ENCODE peak calls at places on chromosomes 1 and 21, in six cellular contexts. One of them, this sample, is unnamed.

GRCh38 chr1:175317795-175318194 is 125.2 kb upstream of the KIAA0040 start:
- DNase-seq in activated CD4-positive, alpha-beta T cell treated with anti-CD3 and anti-CD28 coated beads, Interleukin-2, amount 50 U/mL, for 1 hour: no peak
- DNase-seq in left lobe of liver: no peak
- DNase-seq in Daoy: no peak
- DNase-seq in CD8-positive, alpha-beta memory T cell: no peak
- DNase-seq in HFF-Myc: no peak
- DNase-seq in this sample: no peak

GRCh38 chr1:210448293-210448892 is 119.7 kb downstream of the HHAT start:
- DNase-seq in activated CD4-positive, alpha-beta T cell treated with anti-CD3 and anti-CD28 coated beads, Interleukin-2, amount 50 U/mL, for 1 hour: no peak
- DNase-seq in left lobe of liver: no peak
- DNase-seq in Daoy: peak; percentile 52
- DNase-seq in CD8-positive, alpha-beta memory T cell: no peak
- DNase-seq in HFF-Myc: peak; percentile 37
- DNase-seq in this sample: peak; percentile 28

GRCh38 chr1:218616681-218617080 is 271.5 kb downstream of the TGFB2 start:
- DNase-seq in activated CD4-positive, alpha-beta T cell treated with anti-CD3 and anti-CD28 coated beads, Interleukin-2, amount 50 U/mL, for 1 hour: no peak
- DNase-seq in left lobe of liver: no peak
- DNase-seq in Daoy: peak; percentile 12
- DNase-seq in CD8-positive, alpha-beta memory T cell: no peak
- DNase-seq in HFF-Myc: no peak
- DNase-seq in this sample: no peak

GRCh38 chr1:43243299-43243698 is 26.5 kb upstream of the TMEM125 start:
- DNase-seq in activated CD4-positive, alpha-beta T cell treated with anti-CD3 and anti-CD28 coated beads, Interleukin-2, amount 50 U/mL, for 1 hour: no peak
- DNase-seq in left lobe of liver: no peak
- DNase-seq in Daoy: no peak
- DNase-seq in CD8-positive, alpha-beta memory T cell: no peak
- DNase-seq in HFF-Myc: no peak
- DNase-seq in this sample: no peak

GRCh38 chr1:2202843-2203601 is 8.4 kb upstream of the FAAP20 start:
- DNase-seq in activated CD4-positive, alpha-beta T cell treated with anti-CD3 and anti-CD28 coated beads, Interleukin-2, amount 50 U/mL, for 1 hour: no peak
- DNase-seq in left lobe of liver: no peak
- DNase-seq in Daoy: no peak
- DNase-seq in CD8-positive, alpha-beta memory T cell: no peak
- DNase-seq in HFF-Myc: no peak
- DNase-seq in this sample: no peak

GRCh38 chr1:217968085-217968484 is 317.0 kb upstream of the RRP15 start:
- DNase-seq in activated CD4-positive, alpha-beta T cell treated with anti-CD3 and anti-CD28 coated beads, Interleukin-2, amount 50 U/mL, for 1 hour: no peak
- DNase-seq in left lobe of liver: no peak
- DNase-seq in Daoy: no peak
- DNase-seq in CD8-positive, alpha-beta memory T cell: no peak
- DNase-seq in HFF-Myc: no peak
- DNase-seq in this sample: no peak

GRCh38 chr1:15732686-15733081 is 3.4 kb upstream of the SLC25A34 start:
- DNase-seq in activated CD4-positive, alpha-beta T cell treated with anti-CD3 and anti-CD28 coated beads, Interleukin-2, amount 50 U/mL, for 1 hour: no peak
- DNase-seq in left lobe of liver: no peak
- DNase-seq in Daoy: no peak
- DNase-seq in CD8-positive, alpha-beta memory T cell: no peak
- DNase-seq in HFF-Myc: no peak
- DNase-seq in this sample: no peak

GRCh38 chr1:8047686-8048522 is 21.8 kb upstream of the ERRFI1 start:
- DNase-seq in activated CD4-positive, alpha-beta T cell treated with anti-CD3 and anti-CD28 coated beads, Interleukin-2, amount 50 U/mL, for 1 hour: no peak
- DNase-seq in left lobe of liver: no peak
- DNase-seq in Daoy: peak; percentile 86
- DNase-seq in CD8-positive, alpha-beta memory T cell: no peak
- DNase-seq in HFF-Myc: peak; percentile 54
- DNase-seq in this sample: no peak

GRCh38 chr21:42161957-42162681 is 56.8 kb upstream of the ABCG1 start:
- DNase-seq in activated CD4-positive, alpha-beta T cell treated with anti-CD3 and anti-CD28 coated beads, Interleukin-2, amount 50 U/mL, for 1 hour: no peak
- DNase-seq in left lobe of liver: peak; percentile 34
- DNase-seq in Daoy: no peak
- DNase-seq in CD8-positive, alpha-beta memory T cell: no peak
- DNase-seq in HFF-Myc: no peak
- DNase-seq in this sample: peak; percentile 62

GRCh38 chr1:210397252-210397651 is 68.5 kb downstream of the HHAT start:
- DNase-seq in activated CD4-positive, alpha-beta T cell treated with anti-CD3 and anti-CD28 coated beads, Interleukin-2, amount 50 U/mL, for 1 hour: no peak
- DNase-seq in left lobe of liver: no peak
- DNase-seq in Daoy: no peak
- DNase-seq in CD8-positive, alpha-beta memory T cell: no peak
- DNase-seq in HFF-Myc: no peak
- DNase-seq in this sample: no peak

GRCh38 chr1:111831153-111831552 is 75.5 kb downstream of the DDX20 start:
- DNase-seq in activated CD4-positive, alpha-beta T cell treated with anti-CD3 and anti-CD28 coated beads, Interleukin-2, amount 50 U/mL, for 1 hour: no peak
- DNase-seq in left lobe of liver: no peak
- DNase-seq in Daoy: no peak
- DNase-seq in CD8-positive, alpha-beta memory T cell: no peak
- DNase-seq in HFF-Myc: no peak
- DNase-seq in this sample: no peak

GRCh38 chr1:213374369-213374768 is 323.3 kb downstream of the RPS6KC1 start:
- DNase-seq in activated CD4-positive, alpha-beta T cell treated with anti-CD3 and anti-CD28 coated beads, Interleukin-2, amount 50 U/mL, for 1 hour: peak; percentile 58
- DNase-seq in left lobe of liver: peak; percentile 58
- DNase-seq in Daoy: peak; percentile 49
- DNase-seq in CD8-positive, alpha-beta memory T cell: no peak
- DNase-seq in HFF-Myc: peak; percentile 19
- DNase-seq in this sample: peak; percentile 85

GRCh38 chr21:46492851-46493250 is 34.2 kb downstream of the DIP2A start:
- DNase-seq in activated CD4-positive, alpha-beta T cell treated with anti-CD3 and anti-CD28 coated beads, Interleukin-2, amount 50 U/mL, for 1 hour: no peak
- DNase-seq in left lobe of liver: no peak
- DNase-seq in Daoy: no peak
- DNase-seq in CD8-positive, alpha-beta memory T cell: no peak
- DNase-seq in HFF-Myc: no peak
- DNase-seq in this sample: no peak

GRCh38 chr1:227961651-227962050 is 13.9 kb upstream of the WNT9A start:
- DNase-seq in activated CD4-positive, alpha-beta T cell treated with anti-CD3 and anti-CD28 coated beads, Interleukin-2, amount 50 U/mL, for 1 hour: no peak
- DNase-seq in left lobe of liver: no peak
- DNase-seq in Daoy: no peak
- DNase-seq in CD8-positive, alpha-beta memory T cell: no peak
- DNase-seq in HFF-Myc: no peak
- DNase-seq in this sample: no peak

GRCh38 chr1:235108876-235109275 is 19.8 kb downstream of the TOMM20 start:
- DNase-seq in activated CD4-positive, alpha-beta T cell treated with anti-CD3 and anti-CD28 coated beads, Interleukin-2, amount 50 U/mL, for 1 hour: no peak
- DNase-seq in left lobe of liver: no peak
- DNase-seq in Daoy: no peak
- DNase-seq in CD8-positive, alpha-beta memory T cell: no peak
- DNase-seq in HFF-Myc: no peak
- DNase-seq in this sample: no peak

GRCh38 chr1:52365091-52365745 is 787 bp downstream of the CC2D1B start:
- DNase-seq in activated CD4-positive, alpha-beta T cell treated with anti-CD3 and anti-CD28 coated beads, Interleukin-2, amount 50 U/mL, for 1 hour: peak; percentile 13
- DNase-seq in left lobe of liver: no peak
- DNase-seq in Daoy: peak; percentile 80
- DNase-seq in CD8-positive, alpha-beta memory T cell: no peak
- DNase-seq in HFF-Myc: no peak
- DNase-seq in this sample: peak; percentile 72

GRCh38 chr1:172145231-172145651 is 275.2 kb upstream of the C1orf105 start:
- DNase-seq in activated CD4-positive, alpha-beta T cell treated with anti-CD3 and anti-CD28 coated beads, Interleukin-2, amount 50 U/mL, for 1 hour: no peak
- DNase-seq in left lobe of liver: no peak
- DNase-seq in Daoy: peak; percentile 66
- DNase-seq in CD8-positive, alpha-beta memory T cell: no peak
- DNase-seq in HFF-Myc: peak; percentile 87
- DNase-seq in this sample: no peak

GRCh38 chr1:56448937-56449336 is 130.4 kb downstream of the PLPP3 start:
- DNase-seq in activated CD4-positive, alpha-beta T cell treated with anti-CD3 and anti-CD28 coated beads, Interleukin-2, amount 50 U/mL, for 1 hour: no peak
- DNase-seq in left lobe of liver: peak; percentile 91
- DNase-seq in Daoy: peak; percentile 58
- DNase-seq in CD8-positive, alpha-beta memory T cell: no peak
- DNase-seq in HFF-Myc: no peak
- DNase-seq in this sample: no peak

GRCh38 chr21:32300117-32300681 is 1.5 kb downstream of the MRAP start:
- DNase-seq in activated CD4-positive, alpha-beta T cell treated with anti-CD3 and anti-CD28 coated beads, Interleukin-2, amount 50 U/mL, for 1 hour: no peak
- DNase-seq in left lobe of liver: no peak
- DNase-seq in Daoy: no peak
- DNase-seq in CD8-positive, alpha-beta memory T cell: no peak
- DNase-seq in HFF-Myc: no peak
- DNase-seq in this sample: no peak

GRCh38 chr21:39061766-39062165 is 121.5 kb downstream of the PSMG1 start:
- DNase-seq in activated CD4-positive, alpha-beta T cell treated with anti-CD3 and anti-CD28 coated beads, Interleukin-2, amount 50 U/mL, for 1 hour: no peak
- DNase-seq in left lobe of liver: no peak
- DNase-seq in Daoy: no peak
- DNase-seq in CD8-positive, alpha-beta memory T cell: no peak
- DNase-seq in HFF-Myc: no peak
- DNase-seq in this sample: no peak

GRCh38 chr1:160162936-160163335 is 11.5 kb downstream of the ATP1A4 start:
- DNase-seq in activated CD4-positive, alpha-beta T cell treated with anti-CD3 and anti-CD28 coated beads, Interleukin-2, amount 50 U/mL, for 1 hour: no peak
- DNase-seq in left lobe of liver: no peak
- DNase-seq in Daoy: no peak
- DNase-seq in CD8-positive, alpha-beta memory T cell: no peak
- DNase-seq in HFF-Myc: no peak
- DNase-seq in this sample: no peak

GRCh38 chr1:113677250-113678158 is 81.8 kb downstream of the PHTF1 start:
- DNase-seq in activated CD4-positive, alpha-beta T cell treated with anti-CD3 and anti-CD28 coated beads, Interleukin-2, amount 50 U/mL, for 1 hour: no peak
- DNase-seq in left lobe of liver: peak; percentile 79
- DNase-seq in Daoy: peak; percentile 70
- DNase-seq in CD8-positive, alpha-beta memory T cell: no peak
- DNase-seq in HFF-Myc: peak; percentile 20
- DNase-seq in this sample: peak; percentile 71